ENCODE peak calls at places on chromosomes 16 and 17, in ten cellular contexts. Q is cardiac muscle cell, E is GM23248, A is heart right ventricle, V is mesendoderm, Z is right lobe of liver, F is tibial nerve, Y is HAP-1, R is SK-N-SH, U is lung. W is an unnamed sample.

GRCh38 chr17:49931416-49931815 is 37.6 kb upstream of the DLX4 start:
- DNase-seq in U (no peak), Y (no peak), E (no peak), Z (no peak), V (no peak), F (no peak), Q (no peak), A (no peak), R (no peak), W (no peak)

GRCh38 chr16:87068316-87068715 is 248.9 kb downstream of the C16orf95 start:
- DNase-seq in Q (no peak), V (no peak), Z (no peak), U (no peak), E (no peak), A (no peak), Y (no peak), F (no peak), R (no peak), W (no peak)

GRCh38 chr16:49491736-49492089 is 118.1 kb downstream of the C16orf78 start:
- DNase-seq in U (no peak), V (peak; percentile 93), R (no peak), Y (no peak), Z (peak; percentile 89), F (peak; percentile 21), E (no peak), Q (peak; percentile 12), A (peak; percentile 51), W (peak; percentile 17)

GRCh38 chr16:79876332-79876730 is 275.8 kb upstream of the MAF start:
- DNase-seq in Y (no peak), F (no peak), U (no peak), V (no peak), A (no peak), Q (no peak), R (no peak), Z (no peak), E (no peak), W (no peak)

GRCh38 chr16:76287466-76287865 is 10.3 kb downstream of the CNTNAP4 start:
- DNase-seq in R (no peak), Z (no peak), Y (no peak), A (no peak), Q (no peak), V (no peak), U (no peak), F (no peak), E (no peak), W (no peak)

GRCh38 chr16:52439171-52439701 is 107.7 kb downstream of the TOX3 start:
- DNase-seq in Z (no peak), F (no peak), A (no peak), U (no peak), E (no peak), R (peak; percentile 1), Q (no peak), V (no peak), Y (no peak), W (no peak)

GRCh38 chr16:61579195-61579594 is 457.0 kb downstream of the CDH8 start:
- DNase-seq in E (no peak), Z (no peak), Y (no peak), F (no peak), Q (no peak), U (no peak), V (no peak), A (no peak), R (no peak), W (no peak)

GRCh38 chr16:68973611-68974120 is 130.3 kb downstream of the TANGO6 start:
- DNase-seq in A (no peak), Z (no peak), V (no peak), R (no peak), U (no peak), F (no peak), Y (no peak), E (no peak), Q (no peak), W (no peak)

GRCh38 chr16:24858219-24859041 is 12.7 kb downstream of the SLC5A11 start:
- DNase-seq in Q (peak; percentile 88), Z (no peak), Y (peak; percentile 85), E (peak; percentile 66), U (no peak), A (peak; percentile 46), V (peak; percentile 69), F (peak; percentile 27), R (no peak), W (peak; percentile 70)

GRCh38 chr17:4220655-4221054 is 43.1 kb downstream of the ANKFY1 start:
- DNase-seq in Z (no peak), F (no peak), Q (no peak), Y (no peak), A (no peak), R (no peak), V (no peak), E (no peak), U (no peak), W (no peak)

GRCh38 chr16:21156767-21157467 is 1.6 kb upstream of the LDAF1 start:
- DNase-seq in Y (peak; percentile 62), E (peak; percentile 81), A (peak; percentile 40), U (no peak), F (peak; percentile 21), Q (peak; percentile 74), R (peak; percentile 85), V (peak; percentile 89), Z (no peak), W (peak; percentile 35)

GRCh38 chr17:29709861-29710849 is 87.4 kb upstream of the CORO6 start:
- DNase-seq in V (no peak), F (no peak), Z (no peak), E (peak; percentile 65), Q (no peak), A (no peak), R (no peak), Y (no peak), U (no peak), W (no peak)

GRCh38 chr17:67364847-67365761 is 1.3 kb downstream of the PSMD12 start:
- DNase-seq in R (no peak), U (no peak), Y (no peak), E (no peak), Q (no peak), Z (peak; percentile 84), F (no peak), A (no peak), V (no peak), W (no peak)

GRCh38 chr17:4497101-4497824 is 1.4 kb upstream of the SPNS2 start:
- DNase-seq in R (no peak), E (peak; percentile 42), F (no peak), Z (peak; percentile 89), U (no peak), V (no peak), Q (no peak), A (no peak), Y (no peak), W (no peak)

GRCh38 chr17:45345554-45346254 is 28.9 kb upstream of the MAP3K14 start:
- DNase-seq in V (no peak), A (peak; percentile 35), U (no peak), E (peak; percentile 74), Y (peak; percentile 69), Q (no peak), Z (no peak), F (peak; percentile 51), R (no peak), W (peak; percentile 1)

GRCh38 chr16:1626327-1626726 is 14.2 kb downstream of the CRAMP1 start:
- DNase-seq in A (no peak), F (no peak), Q (no peak), Z (no peak), Y (no peak), R (no peak), E (no peak), U (no peak), V (no peak), W (no peak)

GRCh38 chr16:1620391-1620790 is 8.2 kb downstream of the CRAMP1 start:
- DNase-seq in Z (no peak), A (no peak), E (no peak), Q (no peak), U (no peak), Y (no peak), R (no peak), V (no peak), F (no peak), W (no peak)

GRCh38 chr16:1626776-1627175 is 14.6 kb downstream of the CRAMP1 start:
- DNase-seq in Z (no peak), R (no peak), F (no peak), A (no peak), Q (no peak), Y (no peak), E (no peak), V (no peak), U (no peak), W (no peak)

GRCh38 chr16:1619976-1620375 is 7.8 kb downstream of the CRAMP1 start:
- DNase-seq in V (no peak), U (no peak), R (no peak), E (no peak), Y (no peak), F (no peak), A (no peak), Z (no peak), Q (no peak), W (no peak)

DNA sequence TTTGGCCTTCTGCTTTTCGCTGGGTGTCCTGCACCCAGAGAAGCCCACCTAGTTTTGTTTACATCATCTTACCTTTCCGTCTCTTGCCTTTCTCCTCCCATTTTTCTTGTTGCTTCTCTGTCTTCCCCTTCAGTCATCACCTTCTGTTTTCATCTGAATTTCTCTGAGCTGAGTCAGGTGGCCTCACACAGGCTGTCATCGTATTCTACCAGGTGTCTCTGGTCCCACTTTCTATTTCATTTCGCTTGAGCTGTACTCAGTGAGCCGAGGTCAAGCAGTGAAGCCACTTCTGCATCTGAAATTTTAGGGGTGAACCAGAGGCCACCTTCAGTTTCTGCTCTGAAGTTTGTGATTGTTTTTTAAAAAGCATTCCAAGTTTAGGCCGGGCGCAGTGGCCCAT is 9.7 kb downstream of the CRAMP1 start:
- DNase-seq in E (no peak), R (no peak), Q (no peak), A (no peak), F (no peak), Y (no peak), Z (no peak), U (no peak), V (no peak), W (no peak)
- H3K36me3 ChIP-seq in E (no peaks in the 10 kb centered on the region), R (peaks cover 13% of the 10 kb centered on the region), Q (peaks cover 20% of the 10 kb centered on the region), A (peaks cover 62% of the 10 kb centered on the region), F (no peaks in the 10 kb centered on the region), Y (peaks cover 48% of the 10 kb centered on the region), Z (peaks cover 26% of the 10 kb centered on the region), U (peaks cover 36% of the 10 kb centered on the region), V (peaks cover 2% of the 10 kb centered on the region), W (peaks cover 1% of the 10 kb centered on the region)

GRCh38 chr17:39450051-39450450 is 1.0 kb downstream of the MED1 start:
- DNase-seq in Q (no peak), A (no peak), E (peak; percentile 8), Y (no peak), R (no peak), U (no peak), F (no peak), V (peak; percentile 8), Z (no peak), W (peak; percentile 20)
- H3K4me1 ChIP-seq in Q (peaks cover 7% of the 10 kb centered on the region), A (peaks cover 11% of the 10 kb centered on the region), E (peaks cover 5% of the 10 kb centered on the region), Y (peaks cover 7% of the 10 kb centered on the region), R (peaks cover 4% of the 10 kb centered on the region), U (peaks cover 6% of the 10 kb centered on the region), F (peaks cover 6% of the 10 kb centered on the region), V (peaks cover 3% of the 10 kb centered on the region), Z (peaks cover 24% of the 10 kb centered on the region), W (peaks cover 4% of the 10 kb centered on the region)

GRCh38 chr16:54945063-54945462 is 14.4 kb downstream of the IRX5 start:
- DNase-seq in A (no peak), R (no peak), Y (no peak), F (no peak), E (no peak), V (no peak), Q (no peak), U (no peak), Z (no peak), W (no peak)
- H3K27me3 ChIP-seq in A (peaks cover 36% of the 10 kb centered on the region), R (no peaks in the 10 kb centered on the region), Y (no peaks in the 10 kb centered on the region), F (no peaks in the 10 kb centered on the region), E (no peaks in the 10 kb centered on the region), V (peaks cover 14% of the 10 kb centered on the region), Q (peaks cover 6% of the 10 kb centered on the region), U (peaks cover 3% of the 10 kb centered on the region), Z (no peaks in the 10 kb centered on the region), W (no peaks in the 10 kb centered on the region)

GRCh38 chr17:81898885-81899284 is 3.2 kb upstream of the NPB start:
- DNase-seq in F (no peak), A (no peak), Q (no peak), Y (no peak), V (no peak), R (no peak), Z (no peak), E (no peak), U (no peak), W (no peak)
- H3K36me3 ChIP-seq in F (peaks cover 4% of the 10 kb centered on the region), A (peaks cover 66% of the 10 kb centered on the region), Q (peaks cover 12% of the 10 kb centered on the region), Y (peaks cover 52% of the 10 kb centered on the region), V (peaks cover 10% of the 10 kb centered on the region), R (peaks cover 33% of the 10 kb centered on the region), Z (peaks cover 42% of the 10 kb centered on the region), E (peaks cover 4% of the 10 kb centered on the region), U (peaks cover 37% of the 10 kb centered on the region), W (peaks cover 5% of the 10 kb centered on the region)